ENCODE peak calls at places on chromosomes 2 and 18, in seven cellular contexts. T is pulmonary artery endothelial cell, R is NCI-H526, F is glomerular endothelial cell, W is RWPE1, A is hippocampal formation, P is nucleus accumbens. U is an unnamed sample.

GRCh38 chr18:38025433-38026038 is 459.9 kb upstream of the CELF4 start:
- DNase-seq in W (no peak), R (no peak), T (no peak), A (no peak), F (no peak), P (no peak), U (no peak)

GRCh38 chr2:206918258-206918657 is 21.1 kb upstream of the CPO start:
- DNase-seq in W (no peak), T (no peak), F (no peak), R (no peak), P (no peak), A (no peak), U (no peak)

GRCh38 chr2:205474746-205475145 is 207.6 kb upstream of the NRP2 start:
- DNase-seq in T (no peak), R (no peak), F (no peak), W (no peak), P (no peak), A (no peak), U (no peak)

GRCh38 chr2:124810132-124810531 is 785.0 kb downstream of the CNTNAP5 start:
- DNase-seq in F (no peak), W (peak; percentile 13), R (peak; percentile 39), T (no peak), P (no peak), A (peak; percentile 2), U (no peak)

GRCh38 chr2:233816334-233816733 is 38.0 kb downstream of the HJURP start:
- DNase-seq in P (no peak), W (no peak), F (no peak), A (no peak), T (no peak), R (no peak), U (no peak)

GRCh38 chr2:199336546-199336945 is 121.2 kb downstream of the SATB2 start:
- DNase-seq in T (no peak), F (no peak), A (no peak), R (no peak), P (no peak), W (no peak), U (no peak)

GRCh38 chr2:160792837-160793236 is 299.2 kb upstream of the RBMS1 start:
- DNase-seq in A (no peak), P (no peak), T (no peak), F (no peak), R (no peak), W (no peak), U (no peak)

GRCh38 chr2:183248866-183249567 is 124.8 kb downstream of the NUP35 start:
- DNase-seq in T (no peak), F (peak; percentile 27), P (no peak), A (no peak), R (peak; percentile 65), W (peak; percentile 55), U (no peak)

GRCh38 chr2:181317511-181317910 is 139.7 kb upstream of the ITGA4 start:
- DNase-seq in R (no peak), P (no peak), T (no peak), W (no peak), A (no peak), F (no peak), U (no peak)

GRCh38 chr2:39216495-39217191 is 27.1 kb downstream of the CDKL4 start:
- DNase-seq in P (no peak), A (no peak), R (no peak), F (no peak), T (no peak), W (no peak), U (peak; percentile 89)

GRCh38 chr2:65075605-65076344 is 19.6 kb downstream of the CEP68 start:
- DNase-seq in R (no peak), A (no peak), F (no peak), W (no peak), T (no peak), P (no peak), U (no peak)

GRCh38 chr2:225416616-225417367 is 17.3 kb downstream of the NYAP2 start:
- DNase-seq in W (no peak), F (no peak), A (no peak), R (no peak), P (no peak), T (no peak), U (no peak)

GRCh38 chr2:164523026-164523425 is 98.3 kb downstream of the GRB14 start:
- DNase-seq in R (no peak), A (no peak), P (no peak), F (no peak), T (no peak), W (no peak), U (no peak)

GRCh38 chr2:64675860-64676259 is 22.1 kb upstream of the SERTAD2 start:
- DNase-seq in W (peak; percentile 30), F (no peak), P (peak; percentile 16), R (no peak), T (no peak), A (no peak), U (peak; percentile 92)

GRCh38 chr2:25411281-25411680 is 69.6 kb upstream of the DNMT3A start:
- DNase-seq in F (no peak), W (no peak), P (no peak), A (no peak), T (no peak), R (no peak), U (no peak)